ENCODE peak calls at places on chromosomes 13 and 19, in nine cellular contexts. U is fibroblast of mammary gland, M is NCI-H226, C is T-helper 22 cell, T is cardiac muscle cell, D is IMR-90, W is AG08395, Q is AG09309, R is NCI-H460. F is an unnamed sample.

GRCh38 chr19:35388277-35389054 is 17.6 kb downstream of the GPR42 start:
- DNase-seq in C (no peak), T (no peak), Q (no peak), M (no peak), D (no peak), U (no peak), W (no peak), R (no peak), F (no peak)

GRCh38 chr19:6276447-6276846 is 3.3 kb downstream of the MLLT1 start:
- DNase-seq in M (no peak), U (peak; percentile 89), R (no peak), Q (peak; percentile 62), C (no peak), W (peak; percentile 66), T (peak; percentile 26), D (peak; percentile 55), F (no peak)

GRCh38 chr13:61765181-61765742 is 349.6 kb upstream of the PCDH20 start:
- DNase-seq in W (no peak), T (no peak), R (no peak), D (no peak), Q (no peak), U (no peak), M (no peak), C (no peak), F (no peak)

GRCh38 chr13:87166348-87166747 is 504.8 kb upstream of the SLITRK5 start:
- DNase-seq in C (no peak), Q (no peak), T (no peak), M (no peak), U (no peak), R (no peak), D (no peak), W (no peak), F (no peak)

GRCh38 chr19:49690656-49691242 is at the start of gene CPT1C:
- DNase-seq in R (no peak), D (peak; percentile 79), W (peak; percentile 96), Q (no peak), M (no peak), T (peak; percentile 84), C (peak; percentile 33), U (peak; percentile 74), F (no peak)

GRCh38 chr13:101942038-101942437 is 459.8 kb downstream of the FGF14 start:
- DNase-seq in W (peak; percentile 24), T (peak; percentile 66), U (peak; percentile 63), C (no peak), M (no peak), D (peak; percentile 16), Q (no peak), R (peak; percentile 46), F (peak; percentile 27)

GRCh38 chr19:17902701-17903100 is 30.1 kb upstream of the CCDC124 start:
- DNase-seq in W (peak; percentile 56), T (no peak), M (peak; percentile 33), U (peak; percentile 72), D (peak; percentile 50), Q (peak; percentile 31), C (no peak), R (no peak), F (no peak)

GRCh38 chr13:95641961-95642621 is 2.4 kb downstream of the DZIP1 start:
- DNase-seq in M (no peak), C (no peak), R (no peak), D (peak; percentile 43), Q (no peak), T (peak; percentile 32), U (peak; percentile 40), W (peak; percentile 45), F (no peak)

GRCh38 chr19:28715157-28715556 is 497.8 kb downstream of the UQCRFS1 start:
- DNase-seq in R (no peak), U (no peak), T (no peak), W (no peak), M (no peak), D (no peak), C (no peak), Q (no peak), F (no peak)